ENCODE peak calls at places on chromosomes 1 and 21, in ten cellular contexts. V is tibial nerve, L is heart left ventricle, E is NB4, F is sigmoid colon, H is upper lobe of left lung, P is Peyer's patch, N is stomach, T is A549, Z is breast epithelium. I is an unnamed sample.

GRCh38 chr1:24091971-24092482 is 19.9 kb downstream of the MYOM3 start:
- DNase-seq in V (no peak), L (no peak), E (no peak), F (no peak), H (no peak), P (no peak), N (no peak), T (no peak), Z (no peak), I (no peak)

GRCh38 chr1:231383159-231383855 is 38.8 kb downstream of the EGLN1 start:
- DNase-seq in V (no peak), L (no peak), E (peak; percentile 30), F (no peak), H (no peak), P (no peak), N (no peak), T (no peak), Z (no peak), I (no peak)

GRCh38 chr1:230519246-230519645 is 93.1 kb upstream of the PGBD5 start:
- DNase-seq in V (no peak), L (no peak), E (no peak), F (no peak), H (no peak), P (no peak), N (no peak), T (no peak), Z (no peak), I (no peak)

GRCh38 chr1:233295775-233296322 is 324 bp upstream of the PCNX2 start:
- DNase-seq in V (no peak), L (no peak), E (no peak), F (no peak), H (no peak), P (no peak), N (no peak), T (no peak), Z (no peak), I (no peak)

GRCh38 chr1:182095946-182096345 is 34.4 kb upstream of the ZNF648 start:
- DNase-seq in V (no peak), L (no peak), E (no peak), F (no peak), H (no peak), P (no peak), N (no peak), T (no peak), Z (no peak), I (no peak)

GRCh38 chr1:206472454-206472853 is 2.2 kb downstream of the IKBKE start:
- DNase-seq in V (no peak), L (no peak), E (peak; percentile 97), F (no peak), H (peak; percentile 62), P (no peak), N (no peak), T (no peak), Z (no peak), I (no peak)

GRCh38 chr1:184520343-184520742 is 133.5 kb downstream of the C1orf21 start:
- DNase-seq in V (no peak), L (no peak), E (no peak), F (no peak), H (no peak), P (no peak), N (no peak), T (no peak), Z (no peak), I (no peak)

GRCh38 chr21:37447288-37447936 is 80.8 kb downstream of the DYRK1A start:
- DNase-seq in V (no peak), L (no peak), E (no peak), F (no peak), H (no peak), P (no peak), N (no peak), T (no peak), Z (no peak), I (no peak)

GRCh38 chr1:53559391-53559815 is 100.2 kb downstream of the DMRTB1 start:
- DNase-seq in V (no peak), L (no peak), E (no peak), F (peak; percentile 42), H (no peak), P (peak; percentile 32), N (no peak), T (no peak), Z (no peak), I (no peak)

GRCh38 chr1:235683653-235684052 is 34.1 kb upstream of the GNG4 start:
- DNase-seq in V (no peak), L (no peak), E (no peak), F (no peak), H (no peak), P (no peak), N (no peak), T (no peak), Z (no peak), I (no peak)

GRCh38 chr1:188620236-188620635 is 1791.5 kb downstream of the PLA2G4A start:
- DNase-seq in V (no peak), L (no peak), E (no peak), F (no peak), H (no peak), P (no peak), N (no peak), T (no peak), Z (no peak), I (no peak)

GRCh38 chr1:59917026-59917784 is 9.4 kb downstream of the CYP2J2 start:
- DNase-seq in V (no peak), L (no peak), E (no peak), F (no peak), H (no peak), P (no peak), N (no peak), T (no peak), Z (no peak), I (no peak)

GRCh38 chr1:53585565-53585964 is 126.4 kb downstream of the DMRTB1 start:
- DNase-seq in V (no peak), L (no peak), E (no peak), F (peak; percentile 43), H (no peak), P (peak; percentile 11), N (peak; percentile 2), T (no peak), Z (no peak), I (no peak)

GRCh38 chr1:156155760-156156495 is 2.5 kb downstream of the SEMA4A start:
- DNase-seq in V (no peak), L (no peak), E (no peak), F (no peak), H (no peak), P (no peak), N (no peak), T (no peak), Z (no peak), I (no peak)

GRCh38 chr1:8371372-8371991 is 53.6 kb downstream of the SLC45A1 start:
- DNase-seq in V (no peak), L (peak; percentile 20), E (no peak), F (no peak), H (no peak), P (peak; percentile 37), N (no peak), T (no peak), Z (no peak), I (no peak)

GRCh38 chr1:243898278-243898677 is 48.2 kb upstream of the AKT3 start:
- DNase-seq in V (no peak), L (no peak), E (no peak), F (no peak), H (no peak), P (no peak), N (no peak), T (no peak), Z (no peak), I (no peak)

GRCh38 chr21:25929859-25930520 is 195.2 kb downstream of the GABPA start:
- DNase-seq in V (no peak), L (peak; percentile 39), E (no peak), F (no peak), H (no peak), P (no peak), N (no peak), T (no peak), Z (no peak), I (no peak)

GRCh38 chr21:33844104-33844889 is 71.3 kb downstream of the ATP5PO start:
- DNase-seq in V (no peak), L (peak; percentile 59), E (no peak), F (no peak), H (no peak), P (no peak), N (no peak), T (no peak), Z (no peak), I (no peak)

GRCh38 chr1:184930645-184931044 is 43.7 kb downstream of the NIBAN1 start:
- DNase-seq in V (no peak), L (no peak), E (peak; percentile 60), F (no peak), H (no peak), P (no peak), N (no peak), T (no peak), Z (no peak), I (no peak)

GRCh38 chr1:196567238-196567637 is 41.0 kb downstream of the KCNT2 start:
- DNase-seq in V (no peak), L (no peak), E (no peak), F (no peak), H (no peak), P (no peak), N (no peak), T (no peak), Z (no peak), I (no peak)

GRCh38 chr1:151790071-151790939 is at the start of gene TDRKH:
- DNase-seq in V (peak; percentile 97), L (peak; percentile 99), E (peak; percentile 99), F (peak; percentile 99), H (peak; percentile 98), P (peak; percentile 99), N (peak; percentile 98), T (peak; percentile 99), Z (peak; percentile 99), I (peak; percentile 100)
- TF ChIP-seq POLR2A in V (peak; percentile 10), L (peak; percentile 78), E (no peak), F (peak; percentile 51), H (peak; percentile 77), P (peak; percentile 33), N (peak; percentile 70), T (peak; percentile 75), Z (no peak), I (peak; percentile 92)

GRCh38 chr1:30144831-30145230 is 578.6 kb downstream of the MATN1 start:
- DNase-seq in V (no peak), L (no peak), E (no peak), F (no peak), H (no peak), P (no peak), N (no peak), T (no peak), Z (no peak), I (no peak)
- TF ChIP-seq POLR2A in V (no peak), L (no peak), E (no peak), F (no peak), H (no peak), P (no peak), N (no peak), T (no peak), Z (no peak), I (no peak)

GRCh38 chr1:212610575-212610967 is 2.0 kb downstream of the ATF3 start:
- DNase-seq in V (no peak), L (no peak), E (no peak), F (no peak), H (no peak), P (peak; percentile 49), N (no peak), T (no peak), Z (no peak), I (no peak)
- TF ChIP-seq POLR2A in V (no peak), L (no peak), E (no peak), F (no peak), H (no peak), P (no peak), N (no peak), T (no peak), Z (no peak), I (no peak)

GRCh38 chr1:61082336-61083013 is at the start of gene NFIA:
- DNase-seq in V (peak; percentile 56), L (peak; percentile 71), E (peak; percentile 69), F (peak; percentile 81), H (peak; percentile 64), P (peak; percentile 84), N (peak; percentile 67), T (peak; percentile 86), Z (no peak), I (peak; percentile 62)
- TF ChIP-seq POLR2A in V (no peak), L (peak; percentile 29), E (no peak), F (no peak), H (no peak), P (no peak), N (no peak), T (peak; percentile 27), Z (no peak), I (no peak)